ENCODE peak calls at places on chromosomes 16 and 17, in ten cellular contexts. B, E, I, X, V, S, M, T, N and F are unnamed samples.

GRCh38 chr16:23508589-23509440 is 1.5 kb downstream of the GGA2 start:
- DNase-seq in N (peak), S (no peak), I (no peak), M (no peak), X (no peak), T (peak), E (no peak), V (peak), B (no peak), F (peak)

GRCh38 chr17:48239603-48239995 is 132.0 kb downstream of the SNX11 start:
- DNase-seq in N (no peak), V (no peak), B (no peak), I (no peak), E (no peak), M (no peak), X (no peak), T (no peak), S (no peak), F (no peak)

GRCh38 chr17:78745407-78746088 is 36.5 kb downstream of the CYTH1 start:
- DNase-seq in E (peak), X (peak), T (peak), S (no peak), V (no peak), I (no peak), M (peak), N (peak), B (peak), F (peak)

GRCh38 chr17:51643702-51644490 is 383.6 kb downstream of the UTP18 start:
- DNase-seq in V (no peak), X (no peak), T (peak), E (no peak), S (no peak), I (no peak), M (no peak), N (no peak), B (no peak), F (no peak)

GRCh38 chr17:34725008-34725407 is 145.6 kb downstream of the TMEM132E start:
- DNase-seq in T (no peak), M (no peak), E (no peak), B (no peak), X (no peak), N (no peak), I (no peak), V (no peak), S (no peak), F (no peak)

GRCh38 chr17:45709889-45710288 is 74.2 kb upstream of the CRHR1 start:
- DNase-seq in M (no peak), E (no peak), S (no peak), N (peak), T (no peak), V (no peak), I (no peak), B (no peak), X (no peak), F (no peak)

GRCh38 chr17:57394375-57394774 is 138.1 kb downstream of the MSI2 start:
- DNase-seq in M (no peak), T (no peak), V (no peak), B (no peak), N (no peak), S (no peak), I (no peak), X (no peak), E (no peak), F (no peak)

GRCh38 chr17:77395609-77396008 is 254.8 kb downstream of the SEC14L1 start:
- DNase-seq in B (no peak), N (no peak), E (no peak), S (no peak), V (no peak), X (no peak), T (no peak), I (no peak), M (no peak), F (no peak)